ENCODE peak calls at places on chromosomes 7 and 10, in nine cellular contexts. V is CD4-positive, alpha-beta memory T cell; P is substantia nigra; O is NCI-H1930; Y is SHP77 treated with DMSO at 0.1 percent for 48 hours; H is T-helper 17 cell; R is AG04449; D is nephron progenitor cell; Q is hepatic stellate cell. U is an unnamed sample.

GRCh38 chr7:81715984-81716588 is 53.8 kb downstream of the HGF start:
- DNase-seq in V (no peak), P (no peak), O (no peak), Y (peak; percentile 69), H (no peak), R (no peak), D (no peak), Q (peak; percentile 4), U (peak; percentile 77)

GRCh38 chr7:102061354-102061945 is 225.2 kb upstream of the SH2B2 start:
- DNase-seq in V (no peak), P (no peak), O (no peak), Y (no peak), H (no peak), R (no peak), D (no peak), Q (no peak), U (no peak)

GRCh38 chr10:87862644-87863101 is 660 bp downstream of the KLLN start:
- DNase-seq in V (peak; percentile 87), P (no peak), O (no peak), Y (no peak), H (no peak), R (no peak), D (no peak), Q (no peak), U (no peak)

GRCh38 chr7:46059308-46060020 is 138.4 kb upstream of the IGFBP3 start:
- DNase-seq in V (no peak), P (no peak), O (no peak), Y (no peak), H (no peak), R (no peak), D (no peak), Q (no peak), U (no peak)

GRCh38 chr10:86857097-86857825 is 100.2 kb downstream of the MMRN2 start:
- DNase-seq in V (no peak), P (no peak), O (no peak), Y (no peak), H (no peak), R (no peak), D (no peak), Q (peak; percentile 46), U (peak; percentile 77)

GRCh38 chr10:133442191-133442966 is 11.4 kb upstream of the SCART1 start:
- DNase-seq in V (no peak), P (no peak), O (no peak), Y (no peak), H (peak; percentile 24), R (no peak), D (no peak), Q (no peak), U (no peak)

GRCh38 chr7:74575083-74575803 is 82.3 kb upstream of the GTF2I start:
- DNase-seq in V (no peak), P (no peak), O (no peak), Y (no peak), H (no peak), R (no peak), D (no peak), Q (no peak), U (no peak)

GRCh38 chr10:69974551-69975155 is 78.0 kb upstream of the MACROH2A2 start:
- DNase-seq in V (no peak), P (no peak), O (no peak), Y (no peak), H (no peak), R (no peak), D (no peak), Q (no peak), U (peak; percentile 81)

GRCh38 chr7:120170384-120170783 is 102.6 kb upstream of the KCND2 start:
- DNase-seq in V (no peak), P (no peak), O (no peak), Y (no peak), H (no peak), R (no peak), D (no peak), Q (no peak), U (no peak)

GRCh38 chr7:132815130-132815529 is 238.9 kb upstream of the PLXNA4 start:
- DNase-seq in V (no peak), P (no peak), O (no peak), Y (no peak), H (no peak), R (no peak), D (no peak), Q (no peak), U (no peak)

GRCh38 chr10:8055420-8056349 is 1.2 kb downstream of the GATA3 start:
- DNase-seq in V (peak; percentile 47), P (no peak), O (no peak), Y (no peak), H (no peak), R (no peak), D (peak; percentile 41), Q (no peak), U (no peak)

GRCh38 chr7:148622887-148623585 is 32.5 kb downstream of the C7orf33 start:
- DNase-seq in V (no peak), P (no peak), O (no peak), Y (peak; percentile 13), H (no peak), R (no peak), D (peak; percentile 13), Q (no peak), U (no peak)

GRCh38 chr7:34208878-34209621 is 303.7 kb downstream of the BMPER start:
- DNase-seq in V (no peak), P (no peak), O (no peak), Y (no peak), H (no peak), R (no peak), D (no peak), Q (no peak), U (no peak)